ENCODE peak calls at places on chromosome 9, in five cellular contexts. C is tibial artery; O is HCT116; J is CD8-positive, alpha-beta T cell; I is PC-9. S is an unnamed sample.

GRCh38 chr9:78383130-78383529 is 86.2 kb downstream of the PSAT1 start:
- DNase-seq in O (no peak), I (no peak), C (no peak), J (no peak), S (peak; percentile 47)

GRCh38 chr9:89372979-89373378 is 54.7 kb downstream of the SECISBP2 start:
- DNase-seq in I (no peak), C (no peak), J (no peak), O (no peak), S (no peak)

GRCh38 chr9:131078427-131079366 is 17.6 kb upstream of the AIF1L start:
- DNase-seq in C (no peak), I (no peak), J (no peak), O (no peak), S (no peak)

GRCh38 chr9:113592806-113593575 is 129.5 kb downstream of the RGS3 start:
- DNase-seq in C (no peak), J (no peak), I (no peak), O (no peak), S (no peak)

GRCh38 chr9:93613174-93613573 is 36.8 kb downstream of the PHF2 start:
- DNase-seq in C (peak; percentile 12), I (no peak), O (no peak), J (no peak), S (no peak)

GRCh38 chr9:116928884-116929283 is 241.8 kb downstream of the TRIM32 start:
- DNase-seq in I (peak; percentile 16), J (no peak), C (no peak), O (no peak), S (no peak)

GRCh38 chr9:15509931-15510788 is 610 bp downstream of the PSIP1 start:
- DNase-seq in C (peak; percentile 72), I (peak; percentile 7), O (no peak), J (peak; percentile 49), S (no peak)

GRCh38 chr9:117555964-117556629 is 141.2 kb upstream of the ASTN2 start:
- DNase-seq in O (no peak), C (no peak), J (no peak), I (peak; percentile 28), S (no peak)

GRCh38 chr9:83106272-83106671 is 43.3 kb upstream of the RASEF start:
- DNase-seq in J (no peak), I (no peak), O (no peak), C (no peak), S (no peak)

GRCh38 chr9:129726322-129727160 is 26.3 kb downstream of the PTGES start:
- DNase-seq in J (peak; percentile 36), C (peak; percentile 92), I (peak; percentile 76), O (peak; percentile 64), S (peak; percentile 45)

GRCh38 chr9:94554439-94555331 is at the start of gene PCAT7:
- DNase-seq in J (no peak), I (peak; percentile 87), C (no peak), O (peak; percentile 74), S (no peak)

GRCh38 chr9:80320480-80320879 is 748.7 kb downstream of the TLE4 start:
- DNase-seq in O (no peak), J (no peak), I (no peak), C (no peak), S (no peak)

GRCh38 chr9:7433508-7434292 is 365.9 kb downstream of the DMAC1 start:
- DNase-seq in I (no peak), C (no peak), O (no peak), J (no peak), S (no peak)

GRCh38 chr9:35470894-35471293 is 19.0 kb upstream of the RUSC2 start:
- DNase-seq in J (no peak), I (no peak), C (peak; percentile 85), O (no peak), S (no peak)

GRCh38 chr9:75149841-75150241 is 61.5 kb downstream of the OSTF1 start:
- DNase-seq in J (no peak), C (no peak), I (no peak), O (no peak), S (no peak)

GRCh38 chr9:20989923-20990341 is 41.5 kb downstream of the HACD4 start:
- DNase-seq in C (peak; percentile 74), O (no peak), J (no peak), I (no peak), S (no peak)

GRCh38 chr9:124762633-124763032 is 8.5 kb downstream of the NR6A1 start:
- DNase-seq in C (no peak), I (no peak), J (no peak), O (no peak), S (no peak)

GRCh38 chr9:129174102-129174723 is 3.8 kb downstream of the IER5L start:
- DNase-seq in O (peak; percentile 83), J (peak; percentile 72), C (peak; percentile 97), I (peak; percentile 90), S (no peak)

GRCh38 chr9:106697799-106698591 is 165.0 kb upstream of the ZNF462 start:
- DNase-seq in C (peak; percentile 75), O (no peak), J (no peak), I (peak; percentile 18), S (peak; percentile 28)

GRCh38 chr9:80664327-80665210 is 1024.8 kb downstream of the TLE1 start:
- DNase-seq in I (no peak), J (no peak), C (no peak), O (no peak), S (no peak)

GRCh38 chr9:109403766-109404320 is 83.0 kb upstream of the EPB41L4B start:
- DNase-seq in O (no peak), I (no peak), C (no peak), J (no peak), S (no peak)

GRCh38 chr9:127762111-127762676 is 16.3 kb downstream of the SH2D3C start:
- DNase-seq in O (no peak), C (no peak), J (no peak), I (no peak), S (no peak)

GRCh38 chr9:92986175-92987110 is 39.1 kb downstream of the FGD3 start:
- DNase-seq in I (no peak), J (no peak), C (no peak), O (no peak), S (no peak)

GRCh38 chr9:5511476-5511875 is 1.1 kb downstream of the PDCD1LG2 start:
- DNase-seq in I (no peak), J (no peak), O (no peak), C (no peak), S (no peak)

GRCh38 chr9:109968702-109969450 is 188.9 kb downstream of the PALM2AKAP2 start:
- DNase-seq in J (no peak), C (no peak), I (no peak), O (no peak), S (no peak)

GRCh38 chr9:96367943-96368342 is 15.6 kb downstream of the SLC35D2 start:
- DNase-seq in J (no peak), C (no peak), I (no peak), O (no peak), S (no peak)

GRCh38 chr9:108269421-108269820 is 586.4 kb downstream of the ACTL7B start:
- DNase-seq in J (no peak), I (no peak), O (no peak), C (no peak), S (no peak)

GRCh38 chr9:32251539-32251938 is 132.9 kb upstream of the ACO1 start:
- DNase-seq in C (no peak), J (no peak), O (peak; percentile 24), I (peak; percentile 20), S (no peak)

GRCh38 chr9:133844876-133845658 is 106.9 kb upstream of the SARDH start:
- DNase-seq in O (no peak), J (no peak), C (peak; percentile 78), I (no peak), S (no peak)

GRCh38 chr9:93096811-93097382 is 880 bp downstream of the CARD19 start:
- DNase-seq in O (no peak), J (no peak), I (no peak), C (no peak), S (no peak)

GRCh38 chr9:130946778-130947617 is 8.0 kb upstream of the FIBCD1 start:
- DNase-seq in I (peak; percentile 67), J (no peak), C (no peak), O (peak; percentile 43), S (no peak)

GRCh38 chr9:86912210-86912609 is 35.1 kb downstream of the GAS1 start:
- DNase-seq in C (no peak), J (no peak), O (no peak), I (no peak), S (no peak)

GRCh38 chr9:86907346-86907745 is 40.0 kb downstream of the GAS1 start:
- DNase-seq in O (no peak), J (no peak), C (no peak), I (no peak), S (no peak)

GRCh38 chr9:86908261-86908660 is 39.0 kb downstream of the GAS1 start:
- DNase-seq in J (no peak), C (no peak), O (no peak), I (no peak), S (no peak)

GRCh38 chr9:86903461-86904010 is 43.8 kb downstream of the GAS1 start:
- DNase-seq in O (no peak), J (no peak), C (no peak), I (no peak), S (no peak)

DNA sequence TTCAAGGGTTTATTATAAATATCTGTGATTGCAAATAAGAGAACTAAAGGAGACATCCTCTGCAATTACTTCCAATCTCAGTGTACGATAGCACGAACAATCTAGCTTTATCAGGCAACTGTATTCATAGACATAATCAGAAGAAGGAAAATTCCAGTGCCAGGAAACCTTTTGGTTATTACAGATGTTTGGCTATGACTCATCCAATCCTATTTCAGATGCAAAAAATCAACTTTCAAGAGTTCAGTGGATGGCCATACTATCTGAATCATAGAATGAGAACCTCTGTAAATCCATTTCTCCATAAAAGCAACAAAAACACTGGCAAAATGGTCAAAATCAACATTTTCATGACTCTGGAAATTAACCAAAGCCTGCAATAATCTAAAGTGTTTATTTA is 37.9 kb downstream of the GAS1 start:
- DNase-seq in I (no peak), C (no peak), J (no peak), O (no peak), S (no peak)
- H3K4me3 ChIP-seq in I (no peak overlapping the region), C (no peak overlapping the region), J (no peak overlapping the region), O (no peak overlapping the region), S (no peak overlapping the region)

GRCh38 chr9:136147890-136148714 is 29.4 kb upstream of the TMEM250 start:
- DNase-seq in C (no peak), O (no peak), J (no peak), I (peak; percentile 37), S (no peak)
- TF ChIP-seq CTCF in C (no peak), O (no peak), J (no peak), I (no peak), S (peak; percentile 10)

DNA sequence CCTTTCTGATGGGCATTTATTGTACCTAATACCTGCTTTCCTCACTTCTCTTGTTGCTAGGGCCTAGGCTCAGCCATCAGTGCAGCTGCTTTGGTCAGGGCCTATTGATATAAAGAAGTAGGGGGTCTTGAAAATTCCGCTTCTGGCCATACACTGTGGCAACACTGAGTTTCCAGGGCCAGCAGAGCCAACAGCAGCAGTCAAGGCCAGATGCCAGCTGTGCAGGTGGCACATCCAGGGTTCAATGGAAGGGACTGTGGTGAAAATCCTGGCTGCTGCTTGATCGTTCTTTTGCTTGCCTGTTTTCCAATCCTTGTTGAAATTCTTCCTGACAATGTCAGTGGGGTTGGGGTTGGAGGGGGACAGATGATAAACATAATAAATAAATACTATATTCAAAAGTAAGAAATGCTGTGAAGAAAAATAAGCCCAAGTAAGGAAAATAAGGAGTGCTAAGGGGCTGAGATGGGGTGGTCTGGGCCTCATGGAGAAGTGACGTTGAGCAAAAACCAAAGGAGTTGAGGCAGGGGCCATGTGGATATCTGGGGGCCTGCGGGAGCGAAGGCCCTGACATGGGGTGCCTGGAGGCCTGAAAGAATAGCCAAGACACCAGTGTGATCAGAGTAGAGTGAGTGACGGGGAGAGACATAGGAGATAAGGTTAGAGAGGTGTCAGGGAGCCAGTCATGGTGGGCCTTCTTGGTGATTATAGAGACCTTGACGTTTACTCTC is 91.0 kb upstream of the ALDH1B1 start:
- DNase-seq in C (no peak), O (no peak), I (no peak), J (no peak), S (no peak)
- H3K27me3 ChIP-seq in C (no peaks in the 10 kb centered on the region), O (no peaks in the 10 kb centered on the region), I (no peaks in the 10 kb centered on the region), J (no peaks in the 10 kb centered on the region), S (peaks cover 4% of the 10 kb centered on the region)

GRCh38 chr9:122126340-122127333 is 32.9 kb downstream of the NDUFA8 start:
- DNase-seq in C (peak; percentile 58), I (peak; percentile 35), O (no peak), J (no peak), S (no peak)
- H3K4me3 ChIP-seq in C (no peak overlapping the region), I (no peak overlapping the region), O (no peak overlapping the region), J (no peak overlapping the region), S (peak overlapping the region; percentile 12)

S was measured in BJ.